ENCODE peak calls at places on chromosomes 16 and 17, in eight cellular contexts. V is HFFc6, R is WTC11, D is heart left ventricle, L is A549, Q is BJ, T is progenitor cell of endocrine pancreas, C is left ventricle myocardium inferior. U is an unnamed sample.

GRCh38 chr17:32852811-32853210 is 24.1 kb downstream of the MYO1D start:
- DNase-seq in V (peak), R (no peak), D (no peak), L (no peak), Q (no peak), T (no peak), C (no peak), U (no peak)

GRCh38 chr17:45326566-45326965 is 9.7 kb upstream of the MAP3K14 start:
- DNase-seq in V (no peak), R (no peak), D (no peak), L (no peak), Q (no peak), T (no peak), C (no peak), U (no peak)

GRCh38 chr16:1556254-1556653 is 22.8 kb downstream of the TMEM204 start:
- DNase-seq in V (no peak), R (no peak), D (no peak), L (no peak), Q (no peak), T (no peak), C (no peak), U (no peak)

GRCh38 chr16:83725313-83725712 is 82.5 kb upstream of the HSBP1 start:
- DNase-seq in V (no peak), R (no peak), D (no peak), L (no peak), Q (no peak), T (no peak), C (no peak), U (no peak)

GRCh38 chr17:13541032-13541480 is 60.7 kb downstream of the HS3ST3A1 start:
- DNase-seq in V (peak), R (no peak), D (no peak), L (peak), Q (peak), T (no peak), C (no peak), U (peak)

GRCh38 chr16:48132696-48133095 is 23.1 kb downstream of the ABCC12 start:
- DNase-seq in V (no peak), R (no peak), D (no peak), L (no peak), Q (no peak), T (no peak), C (no peak), U (no peak)

GRCh38 chr17:31663576-31663975 is 195.5 kb downstream of the COPRS start:
- DNase-seq in V (no peak), R (no peak), D (no peak), L (peak), Q (no peak), T (no peak), C (no peak), U (no peak)

GRCh38 chr16:47727131-47727530 is 266.0 kb downstream of the PHKB start:
- DNase-seq in V (no peak), R (no peak), D (no peak), L (no peak), Q (no peak), T (no peak), C (no peak), U (no peak)

GRCh38 chr17:60173304-60173807 is 23.6 kb downstream of the CA4 start:
- DNase-seq in V (peak), R (no peak), D (no peak), L (no peak), Q (peak), T (no peak), C (no peak), U (no peak)

GRCh38 chr17:39002991-39003715 is 36.0 kb upstream of the FBXO47 start:
- DNase-seq in V (peak), R (no peak), D (peak), L (no peak), Q (peak), T (no peak), C (peak), U (peak)

GRCh38 chr16:30774367-30775130 is 12.4 kb downstream of the RNF40 start:
- DNase-seq in V (no peak), R (no peak), D (no peak), L (no peak), Q (no peak), T (no peak), C (no peak), U (no peak)

GRCh38 chr17:77326636-77327035 is 185.9 kb downstream of the SEC14L1 start:
- DNase-seq in V (no peak), R (peak), D (peak), L (no peak), Q (no peak), T (no peak), C (no peak), U (no peak)

GRCh38 chr17:45274033-45274432 is 12.1 kb upstream of the SPATA32 start:
- DNase-seq in V (no peak), R (no peak), D (no peak), L (no peak), Q (no peak), T (no peak), C (no peak), U (no peak)

GRCh38 chr17:55609737-55610201 is 98.5 kb upstream of the SMIM36 start:
- DNase-seq in V (peak), R (no peak), D (no peak), L (no peak), Q (no peak), T (no peak), C (no peak), U (no peak)

GRCh38 chr17:21037117-21037803 is 5.6 kb downstream of the USP22 start:
- DNase-seq in V (no peak), R (no peak), D (no peak), L (no peak), Q (no peak), T (no peak), C (no peak), U (no peak)

GRCh38 chr16:80591071-80591935 is 50.5 kb downstream of the DYNLRB2 start:
- DNase-seq in V (no peak), R (no peak), D (no peak), L (no peak), Q (no peak), T (no peak), C (no peak), U (no peak)

GRCh38 chr17:80742091-80742490 is 197.5 kb downstream of the RPTOR start:
- DNase-seq in V (no peak), R (no peak), D (no peak), L (no peak), Q (no peak), T (no peak), C (no peak), U (no peak)

GRCh38 chr17:55540414-55541091 is 29.3 kb upstream of the SMIM36 start:
- DNase-seq in V (peak), R (no peak), D (no peak), L (peak), Q (peak), T (no peak), C (no peak), U (no peak)

GRCh38 chr17:44741316-44741715 is 17.5 kb upstream of the ADAM11 start:
- DNase-seq in V (no peak), R (no peak), D (no peak), L (no peak), Q (no peak), T (no peak), C (no peak), U (no peak)

GRCh38 chr16:6656760-6657159 is 675.9 kb upstream of the RBFOX1 start:
- DNase-seq in V (no peak), R (no peak), D (no peak), L (no peak), Q (no peak), T (no peak), C (no peak), U (no peak)

GRCh38 chr17:57988301-57989010 is 402 bp upstream of the VEZF1 start:
- DNase-seq in V (peak), R (peak), D (peak), L (peak), Q (no peak), T (no peak), C (peak), U (no peak)

GRCh38 chr17:64747938-64748540 is 85.9 kb upstream of the SMURF2 start:
- DNase-seq in V (peak), R (no peak), D (no peak), L (no peak), Q (peak), T (no peak), C (no peak), U (no peak)

GRCh38 chr16:10069374-10069773 is 112.9 kb downstream of the GRIN2A start:
- DNase-seq in V (no peak), R (no peak), D (no peak), L (no peak), Q (no peak), T (no peak), C (peak), U (no peak)

GRCh38 chr17:60165976-60166375 is 16.2 kb downstream of the CA4 start:
- DNase-seq in V (no peak), R (no peak), D (no peak), L (no peak), Q (no peak), T (no peak), C (no peak), U (no peak)

GRCh38 chr17:83200231-83200699 is 120.9 kb downstream of the METRNL start:
- DNase-seq in V (no peak), R (peak), D (peak), L (no peak), Q (no peak), T (no peak), C (peak), U (no peak)

GRCh38 chr17:20991276-20992037 is 51.4 kb downstream of the USP22 start:
- DNase-seq in V (no peak), R (no peak), D (no peak), L (no peak), Q (no peak), T (no peak), C (no peak), U (no peak)

GRCh38 chr17:44941712-44942331 is 5.8 kb downstream of the KIF18B start:
- DNase-seq in V (peak), R (no peak), D (no peak), L (peak), Q (no peak), T (no peak), C (no peak), U (no peak)

GRCh38 chr17:70597774-70598173 is 428.4 kb downstream of the KCNJ2 start:
- DNase-seq in V (no peak), R (no peak), D (no peak), L (no peak), Q (no peak), T (no peak), C (no peak), U (no peak)

DNA sequence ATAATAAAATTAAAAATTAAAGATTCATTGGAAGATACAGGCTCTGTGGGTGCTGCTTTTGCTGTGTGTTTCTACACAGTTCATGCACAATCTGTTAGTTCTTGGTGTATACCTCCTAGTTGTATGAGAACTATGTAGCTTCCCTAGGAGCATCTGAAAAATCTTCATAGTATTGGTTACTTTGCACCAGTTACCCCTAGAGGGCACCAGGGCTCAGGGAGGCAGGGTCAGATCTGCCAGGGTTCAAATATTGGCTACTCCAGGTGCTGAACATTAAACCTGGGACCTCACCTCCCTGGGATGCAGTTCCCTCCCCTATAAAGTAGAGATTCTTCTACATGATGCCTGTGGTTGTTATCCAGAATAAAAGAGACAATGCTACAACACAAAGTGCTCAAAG is 583.0 kb upstream of the CDH11 start:
- DNase-seq in V (no peak), R (peak), D (no peak), L (no peak), Q (no peak), T (no peak), C (no peak), U (no peak)
- TF ChIP-seq CTCF in V (peak), R (no peak), D (no peak), L (no peak), Q (peak), T (peak), C (peak), U (peak)

GRCh38 chr17:17783121-17783824 is 53.5 kb downstream of the SREBF1 start:
- DNase-seq in V (no peak), R (peak), D (peak), L (no peak), Q (no peak), T (peak), C (peak), U (no peak)
- TF ChIP-seq CTCF in V (peak), R (no peak), D (no peak), L (no peak), Q (no peak), T (peak), C (peak), U (no peak)

GRCh38 chr17:19785854-19786253 is 37.8 kb upstream of the ALDH3A1 start:
- DNase-seq in V (no peak), R (peak), D (no peak), L (no peak), Q (no peak), T (no peak), C (no peak), U (no peak)
- TF ChIP-seq CTCF in V (peak), R (no peak), D (no peak), L (no peak), Q (no peak), T (no peak), C (no peak), U (no peak)

GRCh38 chr17:50380369-50381259 is 7.6 kb downstream of the EME1 start:
- DNase-seq in V (no peak), R (no peak), D (no peak), L (no peak), Q (no peak), T (no peak), C (no peak), U (no peak)
- TF ChIP-seq CTCF in V (peak), R (no peak), D (no peak), L (peak), Q (no peak), T (no peak), C (no peak), U (no peak)

GRCh38 chr16:53967172-53967571 is 263.2 kb downstream of the FTO start:
- DNase-seq in V (no peak), R (no peak), D (no peak), L (no peak), Q (no peak), T (no peak), C (no peak), U (no peak)

GRCh38 chr16:53973021-53973420 is 269.1 kb downstream of the FTO start:
- DNase-seq in V (no peak), R (no peak), D (no peak), L (no peak), Q (no peak), T (no peak), C (peak), U (no peak)

GRCh38 chr16:53968454-53968853 is 264.5 kb downstream of the FTO start:
- DNase-seq in V (peak), R (no peak), D (no peak), L (no peak), Q (no peak), T (no peak), C (no peak), U (no peak)

GRCh38 chr16:53964145-53964544 is 260.2 kb downstream of the FTO start:
- DNase-seq in V (no peak), R (no peak), D (no peak), L (no peak), Q (no peak), T (no peak), C (no peak), U (no peak)

GRCh38 chr16:53968896-53969295 is 264.9 kb downstream of the FTO start:
- DNase-seq in V (peak), R (no peak), D (no peak), L (no peak), Q (no peak), T (no peak), C (no peak), U (no peak)
- TF ChIP-seq CTCF in V (no peak), R (no peak), D (no peak), L (no peak), Q (no peak), T (no peak), C (no peak), U (no peak)

GRCh38 chr16:35908942-35909341 is 2449.5 kb downstream of the TP53TG3F start:
- DNase-seq in V (no peak), R (no peak), D (no peak), L (peak), Q (no peak), T (no peak), C (no peak), U (no peak)
- TF ChIP-seq CTCF in V (peak), R (no peak), D (no peak), L (no peak), Q (no peak), T (no peak), C (no peak), U (no peak)